ENCODE peak calls at places on chromosomes 7 and 10, in six cellular contexts. One of them, this sample, is unnamed.

GRCh38 chr10:113060221-113061053 is 110.4 kb downstream of the TCF7L2 start:
- DNase-seq in brain microvascular endothelial cell: no peak
- DNase-seq in heart left ventricle: peak; percentile 80
- DNase-seq in adrenal gland: no peak
- DNase-seq in mammary epithelial cell: no peak
- DNase-seq in cardiac fibroblast: peak; percentile 57
- DNase-seq in this sample: peak; percentile 47

GRCh38 chr7:156768698-156769472 is 124.1 kb downstream of the LMBR1 start:
- DNase-seq in brain microvascular endothelial cell: no peak
- DNase-seq in heart left ventricle: no peak
- DNase-seq in adrenal gland: peak; percentile 26
- DNase-seq in mammary epithelial cell: peak; percentile 21
- DNase-seq in cardiac fibroblast: no peak
- DNase-seq in this sample: no peak

GRCh38 chr10:1381339-1381738 is 325.2 kb downstream of the WDR37 start:
- DNase-seq in brain microvascular endothelial cell: no peak
- DNase-seq in heart left ventricle: no peak
- DNase-seq in adrenal gland: no peak
- DNase-seq in mammary epithelial cell: no peak
- DNase-seq in cardiac fibroblast: no peak
- DNase-seq in this sample: no peak

GRCh38 chr7:118573065-118573464 is 348.6 kb downstream of the ANKRD7 start:
- DNase-seq in brain microvascular endothelial cell: no peak
- DNase-seq in heart left ventricle: no peak
- DNase-seq in adrenal gland: peak; percentile 21
- DNase-seq in mammary epithelial cell: peak; percentile 7
- DNase-seq in cardiac fibroblast: no peak
- DNase-seq in this sample: no peak

GRCh38 chr7:25250386-25250785 is 22.1 kb upstream of the NPVF start:
- DNase-seq in brain microvascular endothelial cell: no peak
- DNase-seq in heart left ventricle: no peak
- DNase-seq in adrenal gland: no peak
- DNase-seq in mammary epithelial cell: no peak
- DNase-seq in cardiac fibroblast: no peak
- DNase-seq in this sample: no peak

GRCh38 chr10:116722736-116723427 is 19.5 kb downstream of the HSPA12A start:
- DNase-seq in brain microvascular endothelial cell: no peak
- DNase-seq in heart left ventricle: no peak
- DNase-seq in adrenal gland: no peak
- DNase-seq in mammary epithelial cell: no peak
- DNase-seq in cardiac fibroblast: no peak
- DNase-seq in this sample: no peak

GRCh38 chr10:48656928-48657327 is 27.7 kb upstream of the WDFY4 start:
- DNase-seq in brain microvascular endothelial cell: no peak
- DNase-seq in heart left ventricle: no peak
- DNase-seq in adrenal gland: no peak
- DNase-seq in mammary epithelial cell: no peak
- DNase-seq in cardiac fibroblast: no peak
- DNase-seq in this sample: no peak

GRCh38 chr10:101485681-101486554 is 102.1 kb downstream of the POLL start:
- DNase-seq in brain microvascular endothelial cell: no peak
- DNase-seq in heart left ventricle: no peak
- DNase-seq in adrenal gland: no peak
- DNase-seq in mammary epithelial cell: no peak
- DNase-seq in cardiac fibroblast: peak; percentile 21
- DNase-seq in this sample: peak; percentile 22

GRCh38 chr10:31419394-31420063 is 100.5 kb downstream of the ZEB1 start:
- DNase-seq in brain microvascular endothelial cell: peak; percentile 6
- DNase-seq in heart left ventricle: no peak
- DNase-seq in adrenal gland: no peak
- DNase-seq in mammary epithelial cell: peak; percentile 56
- DNase-seq in cardiac fibroblast: peak; percentile 61
- DNase-seq in this sample: peak; percentile 74

GRCh38 chr10:17438583-17438982 is 15.8 kb downstream of the ST8SIA6 start:
- DNase-seq in brain microvascular endothelial cell: no peak
- DNase-seq in heart left ventricle: no peak
- DNase-seq in adrenal gland: no peak
- DNase-seq in mammary epithelial cell: no peak
- DNase-seq in cardiac fibroblast: no peak
- DNase-seq in this sample: no peak

GRCh38 chr10:82402901-82403300 is 527.9 kb downstream of the NRG3 start:
- DNase-seq in brain microvascular endothelial cell: no peak
- DNase-seq in heart left ventricle: no peak
- DNase-seq in adrenal gland: no peak
- DNase-seq in mammary epithelial cell: no peak
- DNase-seq in cardiac fibroblast: no peak
- DNase-seq in this sample: no peak

GRCh38 chr7:41093141-41093540 is 609.7 kb downstream of the INHBA start:
- DNase-seq in brain microvascular endothelial cell: no peak
- DNase-seq in heart left ventricle: no peak
- DNase-seq in adrenal gland: no peak
- DNase-seq in mammary epithelial cell: no peak
- DNase-seq in cardiac fibroblast: no peak
- DNase-seq in this sample: no peak

GRCh38 chr7:124908258-124908657 is 21.4 kb downstream of the POT1 start:
- DNase-seq in brain microvascular endothelial cell: peak; percentile 24
- DNase-seq in heart left ventricle: no peak
- DNase-seq in adrenal gland: no peak
- DNase-seq in mammary epithelial cell: no peak
- DNase-seq in cardiac fibroblast: no peak
- DNase-seq in this sample: no peak

GRCh38 chr10:113132651-113133088 is 182.6 kb downstream of the TCF7L2 start:
- DNase-seq in brain microvascular endothelial cell: no peak
- DNase-seq in heart left ventricle: no peak
- DNase-seq in adrenal gland: no peak
- DNase-seq in mammary epithelial cell: no peak
- DNase-seq in cardiac fibroblast: peak; percentile 48
- DNase-seq in this sample: peak; percentile 86

GRCh38 chr10:62691331-62691730 is 113.2 kb upstream of the ADO start:
- DNase-seq in brain microvascular endothelial cell: no peak
- DNase-seq in heart left ventricle: no peak
- DNase-seq in adrenal gland: no peak
- DNase-seq in mammary epithelial cell: no peak
- DNase-seq in cardiac fibroblast: no peak
- DNase-seq in this sample: no peak

DNA sequence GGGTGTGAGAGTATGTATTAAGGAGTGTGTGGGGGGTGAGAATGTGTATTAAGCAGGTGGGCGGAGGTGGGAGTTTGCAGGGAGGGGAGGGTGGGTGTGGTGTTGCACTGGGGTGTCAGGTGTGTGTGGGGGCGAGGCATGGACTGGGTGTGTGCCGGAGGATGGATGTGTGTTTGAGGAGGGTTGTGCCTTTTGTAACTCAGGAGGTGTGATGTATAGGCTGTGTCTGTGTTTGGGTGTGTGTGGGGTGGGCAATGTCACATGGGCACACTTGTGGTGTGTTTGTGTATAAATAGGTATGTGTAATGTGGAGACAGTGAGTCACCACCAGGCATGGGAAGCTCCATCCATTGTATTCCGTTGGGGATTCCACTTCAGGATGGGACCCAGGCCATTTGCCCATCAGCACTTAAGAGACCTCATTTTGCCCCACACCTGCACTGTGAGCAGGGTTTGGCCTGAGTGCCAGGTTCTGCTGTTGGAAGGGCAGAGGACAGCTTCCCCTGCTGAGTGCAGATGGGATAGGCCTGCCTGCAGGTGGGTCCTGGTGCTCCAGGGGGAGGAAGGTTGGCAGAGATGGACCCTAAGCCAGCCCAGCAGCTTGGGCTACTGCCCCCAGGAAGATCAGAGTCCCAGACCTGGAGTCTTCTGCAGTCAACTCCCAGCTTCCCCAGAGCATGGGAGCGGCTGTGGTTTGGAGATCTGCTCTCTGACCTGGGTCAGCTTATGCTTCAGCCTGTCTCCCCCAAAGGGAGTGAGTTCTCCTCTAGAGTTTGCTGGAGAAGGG is 5.9 kb downstream of the UNC5B start:
- DNase-seq in brain microvascular endothelial cell: no peak
- DNase-seq in heart left ventricle: peak; percentile 80
- DNase-seq in adrenal gland: peak; percentile 12
- DNase-seq in mammary epithelial cell: peak; percentile 83
- DNase-seq in cardiac fibroblast: no peak
- DNase-seq in this sample: peak; percentile 43
- H3K4me3 ChIP-seq in brain microvascular endothelial cell: peak overlapping the region; percentile 58
- H3K4me3 ChIP-seq in heart left ventricle: peak overlapping the region; percentile 76
- H3K4me3 ChIP-seq in adrenal gland: no peak overlapping the region
- H3K4me3 ChIP-seq in mammary epithelial cell: peak overlapping the region; percentile 41
- H3K4me3 ChIP-seq in cardiac fibroblast: peak overlapping the region; percentile 53
- H3K4me3 ChIP-seq in this sample: peak overlapping the region; percentile 64

GRCh38 chr10:59675812-59676211 is 33.8 kb downstream of the SLC16A9 start:
- DNase-seq in brain microvascular endothelial cell: no peak
- DNase-seq in heart left ventricle: no peak
- DNase-seq in adrenal gland: no peak
- DNase-seq in mammary epithelial cell: no peak
- DNase-seq in cardiac fibroblast: peak; percentile 6
- DNase-seq in this sample: no peak
- TF ChIP-seq CTCF in brain microvascular endothelial cell: peak; percentile 44
- TF ChIP-seq CTCF in heart left ventricle: no peak
- TF ChIP-seq CTCF in adrenal gland: no peak
- TF ChIP-seq CTCF in mammary epithelial cell: no peak
- TF ChIP-seq CTCF in cardiac fibroblast: peak; percentile 19
- TF ChIP-seq CTCF in this sample: peak; percentile 12

GRCh38 chr7:142782922-142783900 is 12.4 kb downstream of the PRSS2 start:
- DNase-seq in brain microvascular endothelial cell: peak; percentile 93
- DNase-seq in heart left ventricle: peak; percentile 87
- DNase-seq in adrenal gland: peak; percentile 87
- DNase-seq in mammary epithelial cell: peak; percentile 75
- DNase-seq in cardiac fibroblast: peak; percentile 95
- DNase-seq in this sample: peak; percentile 94
- H3K4me3 ChIP-seq in brain microvascular endothelial cell: peak overlapping the region; percentile 48
- H3K4me3 ChIP-seq in heart left ventricle: peak overlapping the region; percentile 47
- H3K4me3 ChIP-seq in adrenal gland: no peak overlapping the region
- H3K4me3 ChIP-seq in mammary epithelial cell: peak overlapping the region; percentile 49
- H3K4me3 ChIP-seq in cardiac fibroblast: peak overlapping the region; percentile 40
- H3K4me3 ChIP-seq in this sample: peak overlapping the region; percentile 52

DNA sequence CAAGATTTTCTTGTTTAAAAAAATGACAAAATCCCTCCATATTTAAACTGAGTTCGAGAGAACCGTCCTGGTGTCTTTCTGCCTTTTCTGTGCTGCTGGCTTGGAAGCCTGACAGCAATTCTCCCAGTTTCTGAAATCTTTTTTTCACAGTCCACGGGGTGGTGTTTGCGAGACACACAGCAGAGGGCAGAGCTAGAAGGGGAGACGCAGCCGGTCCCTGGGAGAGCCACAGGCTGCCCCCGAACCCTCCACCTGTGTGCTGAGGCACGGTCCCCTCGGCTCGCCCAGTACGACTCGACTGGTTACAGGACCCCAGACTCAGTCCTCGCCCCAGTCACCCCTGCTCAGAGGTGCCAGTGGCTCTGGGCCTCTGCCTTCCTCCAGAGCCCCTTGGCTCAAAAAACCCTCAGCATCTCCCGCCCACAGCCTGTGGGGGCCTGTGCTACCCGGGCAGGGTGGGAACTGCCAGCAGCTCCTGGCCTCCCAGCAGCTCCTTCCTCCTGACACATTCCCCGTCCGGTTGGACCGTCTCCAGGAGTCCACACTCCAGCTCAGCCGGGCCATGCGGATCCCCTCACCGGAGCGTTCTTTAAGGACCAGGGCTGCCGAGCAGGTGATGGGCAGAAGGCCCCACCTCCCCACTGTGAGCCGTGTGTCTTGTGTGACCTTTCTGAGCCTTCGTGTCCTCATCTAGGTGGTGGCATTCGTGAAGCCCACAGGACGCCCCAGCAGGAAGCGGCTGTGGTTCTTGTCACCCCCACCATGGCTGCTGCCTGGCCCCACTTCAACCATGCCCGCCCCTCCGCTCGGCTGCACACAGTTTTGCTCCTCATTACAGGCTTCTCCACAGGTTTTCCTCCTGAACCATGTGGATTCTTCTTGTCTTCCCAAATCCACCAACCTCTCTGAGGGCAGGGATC is 52.3 kb upstream of the EN2 start:
- DNase-seq in brain microvascular endothelial cell: no peak
- DNase-seq in heart left ventricle: no peak
- DNase-seq in adrenal gland: no peak
- DNase-seq in mammary epithelial cell: no peak
- DNase-seq in cardiac fibroblast: peak; percentile 2
- DNase-seq in this sample: peak; percentile 22
- TF ChIP-seq CTCF in brain microvascular endothelial cell: peak; percentile 15
- TF ChIP-seq CTCF in heart left ventricle: no peak
- TF ChIP-seq CTCF in adrenal gland: no peak
- TF ChIP-seq CTCF in mammary epithelial cell: no peak
- TF ChIP-seq CTCF in cardiac fibroblast: no peak
- TF ChIP-seq CTCF in this sample: peak; percentile 13

GRCh38 chr7:30912454-30912985 is 867 bp downstream of the AQP1 start:
- DNase-seq in brain microvascular endothelial cell: no peak
- DNase-seq in heart left ventricle: no peak
- DNase-seq in adrenal gland: no peak
- DNase-seq in mammary epithelial cell: no peak
- DNase-seq in cardiac fibroblast: no peak
- DNase-seq in this sample: no peak

GRCh38 chr7:30914611-30915601 is 3.3 kb downstream of the AQP1 start:
- DNase-seq in brain microvascular endothelial cell: peak; percentile 39
- DNase-seq in heart left ventricle: peak; percentile 61
- DNase-seq in adrenal gland: no peak
- DNase-seq in mammary epithelial cell: peak; percentile 68
- DNase-seq in cardiac fibroblast: peak; percentile 50
- DNase-seq in this sample: peak; percentile 42

GRCh38 chr7:30915751-30916150 is 4.1 kb downstream of the AQP1 start:
- DNase-seq in brain microvascular endothelial cell: no peak
- DNase-seq in heart left ventricle: peak; percentile 21
- DNase-seq in adrenal gland: no peak
- DNase-seq in mammary epithelial cell: no peak
- DNase-seq in cardiac fibroblast: no peak
- DNase-seq in this sample: no peak

GRCh38 chr7:30912986-30913671 is 1.5 kb downstream of the AQP1 start:
- DNase-seq in brain microvascular endothelial cell: no peak
- DNase-seq in heart left ventricle: no peak
- DNase-seq in adrenal gland: no peak
- DNase-seq in mammary epithelial cell: no peak
- DNase-seq in cardiac fibroblast: no peak
- DNase-seq in this sample: no peak

GRCh38 chr7:30913821-30914515 is 2.3 kb downstream of the AQP1 start:
- DNase-seq in brain microvascular endothelial cell: no peak
- DNase-seq in heart left ventricle: no peak
- DNase-seq in adrenal gland: no peak
- DNase-seq in mammary epithelial cell: no peak
- DNase-seq in cardiac fibroblast: no peak
- DNase-seq in this sample: no peak
- H3K4me3 ChIP-seq in brain microvascular endothelial cell: no peak overlapping the region
- H3K4me3 ChIP-seq in heart left ventricle: peak overlapping the region; percentile 82
- H3K4me3 ChIP-seq in adrenal gland: no peak overlapping the region
- H3K4me3 ChIP-seq in mammary epithelial cell: no peak overlapping the region
- H3K4me3 ChIP-seq in cardiac fibroblast: no peak overlapping the region
- H3K4me3 ChIP-seq in this sample: no peak overlapping the region

GRCh38 chr10:78852856-78853255 is 215.9 kb upstream of the ZMIZ1 start:
- DNase-seq in brain microvascular endothelial cell: no peak
- DNase-seq in heart left ventricle: no peak
- DNase-seq in adrenal gland: peak; percentile 56
- DNase-seq in mammary epithelial cell: no peak
- DNase-seq in cardiac fibroblast: peak; percentile 42
- DNase-seq in this sample: peak; percentile 21
- TF ChIP-seq CTCF in brain microvascular endothelial cell: peak; percentile 52
- TF ChIP-seq CTCF in heart left ventricle: peak; percentile 37
- TF ChIP-seq CTCF in adrenal gland: no peak
- TF ChIP-seq CTCF in mammary epithelial cell: peak; percentile 33
- TF ChIP-seq CTCF in cardiac fibroblast: peak; percentile 32
- TF ChIP-seq CTCF in this sample: peak; percentile 15

DNA sequence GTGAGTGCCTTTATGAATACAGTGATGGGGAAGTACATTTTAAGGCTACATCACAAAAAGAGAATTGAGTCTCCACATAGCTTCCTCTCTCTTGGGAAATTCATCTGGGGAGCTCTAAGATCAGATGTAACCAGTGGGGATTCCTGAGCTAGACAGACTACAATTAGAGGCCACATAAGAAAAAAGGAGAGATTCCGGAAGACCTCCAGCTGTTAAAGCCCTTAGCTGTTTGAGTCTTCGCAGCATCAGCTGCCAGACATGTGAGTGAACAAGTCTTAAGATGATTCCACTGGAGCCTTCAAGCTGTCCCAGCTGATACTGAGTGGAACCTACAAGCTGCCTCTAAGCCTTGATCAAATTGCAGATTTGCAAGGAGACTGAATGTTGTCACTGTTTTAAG is 448.5 kb downstream of the NXPH1 start:
- DNase-seq in brain microvascular endothelial cell: no peak
- DNase-seq in heart left ventricle: no peak
- DNase-seq in adrenal gland: no peak
- DNase-seq in mammary epithelial cell: no peak
- DNase-seq in cardiac fibroblast: no peak
- DNase-seq in this sample: no peak
- H3K4me3 ChIP-seq in brain microvascular endothelial cell: no peak overlapping the region
- H3K4me3 ChIP-seq in heart left ventricle: no peak overlapping the region
- H3K4me3 ChIP-seq in adrenal gland: no peak overlapping the region
- H3K4me3 ChIP-seq in mammary epithelial cell: no peak overlapping the region
- H3K4me3 ChIP-seq in cardiac fibroblast: no peak overlapping the region
- H3K4me3 ChIP-seq in this sample: no peak overlapping the region